ENCODE peak calls at places on chromosomes 6 and 20, in four cellular contexts. C is activated CD8-positive, alpha-beta T cell treated with anti-CD3 and anti-CD28 coated beads, Interleukin-2, amount 10 ng/mL, durations not matched to agents 7 days and 5 days; A is NCI-H1694; E is heart right ventricle. W is an unnamed sample.

GRCh38 chr6:138523347-138524210 is 24.3 kb upstream of the NHSL1 start:
- DNase-seq in E (no peak), A (no peak), C (no peak), W (no peak)

GRCh38 chr20:34083137-34083536 is 28.9 kb downstream of the EIF2S2 start:
- DNase-seq in A (no peak), E (peak; percentile 84), C (no peak), W (no peak)

GRCh38 chr6:8277769-8278168 is 157.6 kb downstream of the SLC35B3 start:
- DNase-seq in A (no peak), E (no peak), C (no peak), W (no peak)

GRCh38 chr6:133441491-133441890 is 200.3 kb downstream of the EYA4 start:
- DNase-seq in A (no peak), E (no peak), C (no peak), W (no peak)

GRCh38 chr6:13924949-13925881 is at the start of gene RNF182:
- DNase-seq in E (no peak), A (no peak), C (no peak), W (no peak)

GRCh38 chr6:81293896-81294295 is 458.6 kb downstream of the TENT5A start:
- DNase-seq in C (no peak), A (no peak), E (no peak), W (no peak)

GRCh38 chr20:52219441-52219840 is 27.9 kb upstream of the ZFP64 start:
- DNase-seq in A (no peak), E (no peak), C (no peak), W (no peak)

GRCh38 chr20:13870349-13870748 is 85.5 kb downstream of the NDUFAF5 start:
- DNase-seq in A (no peak), E (no peak), C (no peak), W (no peak)

GRCh38 chr20:43771791-43772190 is 45.0 kb upstream of the GTSF1L start:
- DNase-seq in E (no peak), C (no peak), A (no peak), W (no peak)

GRCh38 chr6:107630341-107630995 is 140.6 kb downstream of the SOBP start:
- DNase-seq in C (no peak), A (no peak), E (no peak), W (no peak)

GRCh38 chr20:24465730-24466129 is 3.7 kb upstream of the SYNDIG1 start:
- DNase-seq in C (no peak), A (no peak), E (peak; percentile 72), W (no peak)

GRCh38 chr6:140078552-140079126 is 704.2 kb upstream of the CITED2 start:
- DNase-seq in A (no peak), C (no peak), E (peak; percentile 51), W (no peak)

GRCh38 chr20:50645253-50646068 is 45.9 kb downstream of the RIPOR3 start:
- DNase-seq in E (peak; percentile 75), A (no peak), C (no peak), W (peak; percentile 53)

GRCh38 chr6:13370623-13371022 is 42.3 kb upstream of the TBC1D7 start:
- DNase-seq in A (no peak), E (no peak), C (no peak), W (no peak)

GRCh38 chr6:127907960-127908640 is 7.2 kb upstream of the THEMIS start:
- DNase-seq in A (no peak), E (no peak), C (no peak), W (no peak)

W was measured in omental fat pad.